ENCODE peak calls at places on chromosomes 2 and 18, in nine cellular contexts. Q, Z, A, O, U, B, L, T and I are unnamed samples.

GRCh38 chr18:38579764-38580163 is 1014.2 kb upstream of the CELF4 start:
- DNase-seq in Q (no peak), Z (no peak), A (no peak), O (no peak), U (no peak), B (no peak), L (no peak), T (no peak), I (no peak)

GRCh38 chr2:61536723-61537581 is 1.2 kb downstream of the XPO1 start:
- DNase-seq in Q (peak; percentile 93), Z (peak; percentile 90), A (peak; percentile 67), O (peak; percentile 92), U (peak; percentile 79), B (peak; percentile 88), L (peak; percentile 91), T (peak; percentile 87), I (peak; percentile 71)

GRCh38 chr2:64063924-64064331 is 44.7 kb upstream of the VPS54 start:
- DNase-seq in Q (peak; percentile 49), Z (peak; percentile 73), A (no peak), O (no peak), U (no peak), B (no peak), L (peak; percentile 52), T (no peak), I (no peak)

GRCh38 chr18:6355789-6356589 is 58.7 kb downstream of the L3MBTL4 start:
- DNase-seq in Q (peak; percentile 3), Z (peak; percentile 33), A (no peak), O (no peak), U (no peak), B (peak; percentile 91), L (no peak), T (no peak), I (no peak)

GRCh38 chr2:196565982-196566381 is 73.5 kb upstream of the CCDC150 start:
- DNase-seq in Q (no peak), Z (no peak), A (no peak), O (no peak), U (no peak), B (no peak), L (no peak), T (no peak), I (no peak)

GRCh38 chr18:55018602-55019001 is 59.3 kb upstream of the CCDC68 start:
- DNase-seq in Q (peak; percentile 86), Z (peak; percentile 73), A (no peak), O (no peak), U (no peak), B (peak; percentile 68), L (no peak), T (no peak), I (no peak)

GRCh38 chr2:215950009-215950408 is 63.3 kb downstream of the MREG start:
- DNase-seq in Q (peak; percentile 53), Z (peak; percentile 70), A (no peak), O (peak; percentile 64), U (no peak), B (peak; percentile 40), L (no peak), T (no peak), I (no peak)

GRCh38 chr2:127104881-127105655 is 1.9 kb downstream of the BIN1 start:
- DNase-seq in Q (peak; percentile 21), Z (no peak), A (no peak), O (peak; percentile 22), U (no peak), B (no peak), L (no peak), T (no peak), I (peak; percentile 19)

GRCh38 chr2:171553236-171553635 is 31.0 kb downstream of the CYBRD1 start:
- DNase-seq in Q (no peak), Z (no peak), A (no peak), O (no peak), U (no peak), B (no peak), L (no peak), T (no peak), I (no peak)